ENCODE peak calls at places on chromosomes 12 and 14, in seven cellular contexts. A, H, G, V, M, J and F are unnamed samples.

GRCh38 chr14:104794099-104794498 is 1.4 kb downstream of the AKT1 start:
- DNase-seq in G (peak), A (peak), V (peak), H (peak), J (peak), M (peak), F (no peak)

GRCh38 chr12:89098390-89099102 is 253.8 kb downstream of the DUSP6 start:
- DNase-seq in V (no peak), H (no peak), M (no peak), A (peak), J (no peak), G (no peak), F (no peak)

GRCh38 chr12:112017041-112017440 is 3.8 kb downstream of the ERP29 start:
- DNase-seq in G (no peak), J (no peak), V (no peak), A (no peak), H (no peak), M (no peak), F (no peak)

GRCh38 chr12:96106137-96106536 is 70.8 kb upstream of the LTA4H start:
- DNase-seq in G (no peak), M (no peak), V (no peak), H (no peak), A (no peak), J (no peak), F (no peak)

GRCh38 chr12:104505095-104505819 is 48.5 kb downstream of the CHST11 start:
- DNase-seq in G (no peak), A (no peak), H (peak), J (no peak), M (no peak), V (no peak), F (peak)

GRCh38 chr12:97535582-97535981 is 73.0 kb downstream of the RMST start:
- DNase-seq in H (no peak), V (no peak), A (no peak), G (no peak), J (no peak), M (peak), F (no peak)

GRCh38 chr12:16599081-16599480 is 6.9 kb downstream of the LMO3 start:
- DNase-seq in M (no peak), A (no peak), G (no peak), H (no peak), V (no peak), J (no peak), F (no peak)

GRCh38 chr12:53726946-53727309 is 324 bp downstream of the CALCOCO1 start:
- DNase-seq in H (no peak), V (peak), A (peak), M (peak), J (no peak), G (no peak), F (no peak)

GRCh38 chr12:132771126-132771838 is 9.7 kb upstream of the ANKLE2 start:
- DNase-seq in G (no peak), A (peak), J (no peak), H (peak), M (no peak), V (peak), F (peak)

GRCh38 chr12:44504799-44505198 is 371.3 kb downstream of the NELL2 start:
- DNase-seq in G (no peak), J (no peak), V (no peak), A (no peak), M (no peak), H (no peak), F (no peak)

GRCh38 chr14:67941456-67942018 is 122.0 kb downstream of the RAD51B start:
- DNase-seq in A (peak), G (no peak), H (no peak), J (no peak), V (peak), M (no peak), F (no peak)

GRCh38 chr12:111447571-111448265 is 42.0 kb downstream of the SH2B3 start:
- DNase-seq in J (no peak), H (no peak), G (no peak), V (no peak), A (no peak), M (no peak), F (no peak)

GRCh38 chr12:81167694-81168093 is 89.8 kb downstream of the ACSS3 start:
- DNase-seq in V (peak), A (no peak), H (no peak), G (no peak), J (no peak), M (peak), F (no peak)

GRCh38 chr12:124304314-124304790 is 9.5 kb downstream of the RFLNA start:
- DNase-seq in J (no peak), V (no peak), H (no peak), M (no peak), G (no peak), A (no peak), F (no peak)

GRCh38 chr14:101359221-101360044 is 201.9 kb upstream of the DIO3 start:
- DNase-seq in M (no peak), H (no peak), J (peak), A (peak), V (peak), G (peak), F (no peak)

GRCh38 chr12:52060498-52061177 is 9.1 kb upstream of the ATG101 start:
- DNase-seq in H (no peak), G (no peak), V (no peak), M (no peak), J (no peak), A (no peak), F (no peak)

GRCh38 chr12:102539651-102540553 is 59.5 kb upstream of the IGF1 start:
- DNase-seq in M (no peak), H (no peak), J (peak), V (peak), A (peak), G (no peak), F (no peak)

GRCh38 chr14:24241829-24242443 is 487 bp downstream of the TINF2 start:
- DNase-seq in G (peak), V (peak), H (peak), J (peak), A (peak), M (peak), F (peak)

GRCh38 chr12:54497883-54498282 is 331 bp downstream of the NCKAP1L start:
- DNase-seq in G (no peak), A (no peak), J (no peak), M (no peak), V (no peak), H (no peak), F (no peak)

GRCh38 chr12:116346222-116346621 is 68.7 kb upstream of the MED13L start:
- DNase-seq in V (peak), H (no peak), G (no peak), J (no peak), A (peak), M (no peak), F (no peak)

GRCh38 chr12:4626543-4626942 is 22.3 kb downstream of the AKAP3 start:
- DNase-seq in G (no peak), J (no peak), H (no peak), V (no peak), A (no peak), M (peak), F (no peak)

GRCh38 chr12:22361785-22362184 is 27.3 kb upstream of the ST8SIA1 start:
- DNase-seq in A (no peak), M (no peak), G (no peak), V (no peak), J (no peak), H (no peak), F (no peak)

GRCh38 chr14:58331111-58331510 is 32.8 kb downstream of the ARID4A start:
- DNase-seq in V (peak), M (peak), G (peak), J (peak), A (peak), H (peak), F (peak)

GRCh38 chr12:48681738-48682532 is at the start of gene KANSL2:
- DNase-seq in M (peak), G (peak), V (peak), H (peak), A (peak), J (peak), F (peak)

GRCh38 chr14:54709867-54710266 is 142.9 kb downstream of the SAMD4A start:
- DNase-seq in M (no peak), A (no peak), J (no peak), G (no peak), H (no peak), V (no peak), F (no peak)

GRCh38 chr12:108210001-108210400 is 80.9 kb downstream of the WSCD2 start:
- DNase-seq in A (no peak), V (no peak), G (no peak), H (no peak), M (no peak), J (no peak), F (no peak)

GRCh38 chr12:68078737-68079136 is 80.8 kb downstream of the IFNG start:
- DNase-seq in H (no peak), J (no peak), M (no peak), A (no peak), G (no peak), V (no peak), F (no peak)

GRCh38 chr14:99857551-99857950 is 64.3 kb downstream of the EML1 start:
- DNase-seq in A (no peak), J (no peak), H (no peak), V (no peak), M (no peak), G (no peak), F (no peak)

GRCh38 chr12:54131641-54132280 is 57.0 kb downstream of the SMUG1 start:
- DNase-seq in A (no peak), G (no peak), M (no peak), H (no peak), V (no peak), J (no peak), F (no peak)

GRCh38 chr14:24367506-24368214 is at the start of gene NFATC4:
- DNase-seq in J (peak), V (peak), H (no peak), M (no peak), G (peak), A (peak), F (peak)

GRCh38 chr14:92460916-92461579 is 52.5 kb upstream of the RIN3 start:
- DNase-seq in A (peak), M (no peak), J (peak), V (peak), G (no peak), H (no peak), F (no peak)

GRCh38 chr14:66403183-66403582 is 83.0 kb upstream of the CCDC196 start:
- DNase-seq in M (peak), H (peak), J (peak), V (peak), A (peak), G (no peak), F (peak)

GRCh38 chr14:70086685-70087379 is 101.9 kb downstream of the SLC8A3 start:
- DNase-seq in G (peak), H (no peak), V (peak), J (peak), M (peak), A (peak), F (peak)

GRCh38 chr12:55720071-55720564 is at the start of gene RDH5:
- DNase-seq in A (peak), H (no peak), V (peak), J (peak), G (peak), M (peak), F (no peak)

GRCh38 chr12:98653866-98654493 is 8.9 kb downstream of the APAF1 start:
- DNase-seq in H (no peak), M (peak), V (peak), A (peak), J (peak), G (no peak), F (peak)

GRCh38 chr12:53290661-53291060 is 4.7 kb upstream of the PFDN5 start:
- DNase-seq in H (no peak), J (peak), A (peak), G (no peak), M (no peak), V (peak), F (no peak)

GRCh38 chr14:93734961-93735360 is 53.3 kb downstream of the PRIMA1 start:
- DNase-seq in J (no peak), M (no peak), G (no peak), V (no peak), H (no peak), A (no peak), F (no peak)
- TF ChIP-seq CTCF in J (no peak), M (no peak), G (no peak), V (no peak), H (no peak), A (no peak), F (no peak)

GRCh38 chr14:90756755-90757345 is 59.4 kb downstream of the TTC7B start:
- DNase-seq in M (no peak), J (no peak), V (no peak), H (no peak), G (peak), A (no peak), F (no peak)
- TF ChIP-seq CTCF in M (no peak), J (peak), V (peak), H (peak), G (peak), A (no peak), F (no peak)

DNA sequence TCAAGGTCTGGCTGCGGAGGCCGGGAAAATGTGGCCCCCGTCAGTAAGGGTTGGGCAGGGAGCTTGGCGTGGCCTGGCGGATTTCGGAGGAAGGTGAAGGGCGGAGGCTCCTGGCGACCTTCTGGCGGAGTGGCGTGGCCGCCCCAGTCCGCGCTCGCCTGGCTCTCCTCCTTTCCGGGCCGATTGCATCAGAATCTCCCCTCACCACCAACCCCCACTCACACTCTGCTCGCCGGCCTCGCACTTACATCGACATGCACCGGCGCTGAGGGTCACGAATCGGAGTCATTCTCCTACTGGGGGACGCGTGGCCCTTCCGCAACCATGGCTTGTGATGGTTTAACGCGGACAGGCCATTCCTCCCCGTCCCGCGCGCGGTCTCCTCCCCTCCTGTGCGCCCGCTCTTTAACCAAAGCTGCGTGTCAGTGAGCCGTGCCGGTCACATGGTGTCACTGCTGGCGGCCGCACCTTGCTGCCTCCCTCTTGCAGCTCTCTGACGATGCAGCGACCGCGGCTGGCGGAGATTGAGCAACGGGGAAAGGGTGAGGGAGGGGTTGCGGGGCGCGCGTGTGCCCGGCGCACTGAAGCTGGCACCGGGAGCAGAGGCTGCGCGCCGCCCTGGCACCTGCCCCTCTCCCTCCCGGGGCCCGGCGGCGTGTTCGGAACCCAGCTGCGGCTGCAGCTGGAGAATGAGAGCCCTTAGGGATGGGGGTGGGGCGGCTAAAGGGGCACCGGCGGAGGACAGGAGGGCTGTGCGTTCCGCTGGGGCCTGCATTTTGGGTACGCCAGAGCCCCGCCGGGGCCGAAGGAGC is at the start of gene SLC38A1:
- DNase-seq in A (peak), J (peak), G (peak), M (peak), V (peak), H (peak), F (peak)
- TF ChIP-seq CTCF in A (no peak), J (peak), G (no peak), M (peak), V (no peak), H (no peak), F (no peak)

GRCh38 chr14:88607829-88608228 is 45.0 kb downstream of the ZC3H14 start:
- DNase-seq in M (no peak), J (no peak), V (no peak), G (no peak), H (no peak), A (no peak), F (no peak)

GRCh38 chr14:88612981-88613380 is 50.1 kb downstream of the ZC3H14 start:
- DNase-seq in A (peak), G (no peak), H (no peak), J (no peak), M (no peak), V (peak), F (no peak)

GRCh38 chr14:88613552-88614010 is 50.7 kb downstream of the ZC3H14 start:
- DNase-seq in H (no peak), A (peak), M (peak), J (peak), V (peak), G (no peak), F (peak)

GRCh38 chr14:88614218-88614907 is 51.5 kb downstream of the ZC3H14 start:
- DNase-seq in H (no peak), V (peak), G (no peak), M (peak), J (peak), A (peak), F (peak)

GRCh38 chr14:88611878-88612277 is 49.0 kb downstream of the ZC3H14 start:
- DNase-seq in G (no peak), A (no peak), M (no peak), V (peak), H (no peak), J (no peak), F (no peak)
- TF ChIP-seq CTCF in G (no peak), A (peak), M (no peak), V (peak), H (no peak), J (peak), F (no peak)

GRCh38 chr12:10722502-10722904 is 620 bp downstream of the YBX3 start:
- DNase-seq in M (peak), V (peak), H (peak), A (peak), J (peak), G (peak), F (peak)
- TF ChIP-seq CTCF in M (peak), V (peak), H (peak), A (peak), J (no peak), G (peak), F (no peak)